ENCODE peak calls at places on chromosomes 2 and 18, in four cellular contexts. D is tibial artery, K is K562, E is neural crest cell. H is an unnamed sample.

GRCh38 chr2:143965493-143966164 is 554.3 kb downstream of the ZEB2 start:
- DNase-seq in D (no peak), K (no peak), E (no peak), H (no peak)

GRCh38 chr18:66727991-66728390 is 124.1 kb upstream of the CDH19 start:
- DNase-seq in D (no peak), K (no peak), E (no peak), H (no peak)

GRCh38 chr2:201342923-201343322 is 14.2 kb downstream of the FLACC1 start:
- DNase-seq in D (no peak), K (no peak), E (no peak), H (no peak)

GRCh38 chr18:76246579-76246978 is 248.5 kb downstream of the ZNF516 start:
- DNase-seq in D (no peak), K (no peak), E (no peak), H (no peak)

GRCh38 chr2:37689751-37690150 is 18.3 kb upstream of the CDC42EP3 start:
- DNase-seq in D (no peak), K (no peak), E (no peak), H (no peak)

GRCh38 chr2:175049671-175050070 is 44.5 kb upstream of the CHN1 start:
- DNase-seq in D (no peak), K (no peak), E (no peak), H (no peak)

GRCh38 chr2:191244350-191244749 is 854 bp upstream of the MYO1B start:
- DNase-seq in D (no peak), K (no peak), E (no peak), H (no peak)

GRCh38 chr2:11749646-11750349 is 3.4 kb downstream of the LPIN1 start:
- DNase-seq in D (no peak), K (no peak), E (no peak), H (no peak)

GRCh38 chr2:128195435-128195984 is 104.5 kb downstream of the UGGT1 start:
- DNase-seq in D (no peak), K (no peak), E (no peak), H (no peak)

GRCh38 chr18:62810682-62811081 is 95.3 kb downstream of the PHLPP1 start:
- DNase-seq in D (no peak), K (no peak), E (no peak), H (no peak)

GRCh38 chr2:99183025-99183424 is 2.0 kb downstream of the MRPL30 start:
- DNase-seq in D (no peak), K (no peak), E (no peak), H (no peak)

GRCh38 chr2:237575869-237576862 is 9.8 kb downstream of the PRLH start:
- DNase-seq in D (no peak), K (no peak), E (no peak), H (no peak)

GRCh38 chr2:169928463-169928864 is 101.2 kb downstream of the UBR3 start:
- DNase-seq in D (no peak), K (peak; percentile 28), E (no peak), H (no peak)

GRCh38 chr18:80148316-80149199 is 39.5 kb downstream of the ADNP2 start:
- DNase-seq in D (no peak), K (no peak), E (no peak), H (no peak)

GRCh38 chr18:26618130-26618529 is 69.8 kb upstream of the KCTD1 start:
- DNase-seq in D (no peak), K (no peak), E (no peak), H (no peak)

GRCh38 chr2:186459009-186459408 is 27.1 kb upstream of the ZC3H15 start:
- DNase-seq in D (no peak), K (no peak), E (no peak), H (no peak)

GRCh38 chr2:102788880-102789250 is 27.0 kb downstream of the TMEM182 start:
- DNase-seq in D (no peak), K (no peak), E (no peak), H (no peak)

GRCh38 chr2:206611736-206612135 is 30.6 kb upstream of the FAM237A start:
- DNase-seq in D (no peak), K (no peak), E (no peak), H (no peak)

GRCh38 chr2:42193722-42194187 is 24.6 kb downstream of the EML4 start:
- DNase-seq in D (no peak), K (no peak), E (no peak), H (no peak)

GRCh38 chr18:34357944-34358580 is 133.3 kb upstream of the NOL4 start:
- DNase-seq in D (no peak), K (no peak), E (no peak), H (no peak)

GRCh38 chr2:138621139-138621538 is 119.6 kb downstream of the SPOPL start:
- DNase-seq in D (no peak), K (no peak), E (no peak), H (no peak)

GRCh38 chr2:21820271-21820670 is 696.5 kb downstream of the TDRD15 start:
- DNase-seq in D (no peak), K (no peak), E (no peak), H (no peak)

GRCh38 chr2:21821697-21822227 is 698.0 kb downstream of the TDRD15 start:
- DNase-seq in D (no peak), K (no peak), E (no peak), H (no peak)

GRCh38 chr2:21814588-21815192 is 690.9 kb downstream of the TDRD15 start:
- DNase-seq in D (no peak), K (no peak), E (no peak), H (no peak)

GRCh38 chr2:21822505-21822904 is 698.7 kb downstream of the TDRD15 start:
- DNase-seq in D (no peak), K (no peak), E (no peak), H (no peak)

GRCh38 chr2:21819475-21819874 is 695.7 kb downstream of the TDRD15 start:
- DNase-seq in D (no peak), K (no peak), E (no peak), H (no peak)
- TF ChIP-seq CTCF in D (no peak), K (no peak), E (no peak), H (no peak)

GRCh38 chr2:29207352-29207751 is 92.1 kb downstream of the CLIP4 start:
- DNase-seq in D (no peak), K (no peak), E (no peak), H (no peak)

GRCh38 chr2:29201979-29202378 is 86.8 kb downstream of the CLIP4 start:
- DNase-seq in D (no peak), K (no peak), E (no peak), H (no peak)

GRCh38 chr2:29202819-29203495 is 87.7 kb downstream of the CLIP4 start:
- DNase-seq in D (no peak), K (no peak), E (no peak), H (no peak)

GRCh38 chr2:29209551-29209950 is 94.3 kb downstream of the CLIP4 start:
- DNase-seq in D (no peak), K (no peak), E (no peak), H (no peak)

DNA sequence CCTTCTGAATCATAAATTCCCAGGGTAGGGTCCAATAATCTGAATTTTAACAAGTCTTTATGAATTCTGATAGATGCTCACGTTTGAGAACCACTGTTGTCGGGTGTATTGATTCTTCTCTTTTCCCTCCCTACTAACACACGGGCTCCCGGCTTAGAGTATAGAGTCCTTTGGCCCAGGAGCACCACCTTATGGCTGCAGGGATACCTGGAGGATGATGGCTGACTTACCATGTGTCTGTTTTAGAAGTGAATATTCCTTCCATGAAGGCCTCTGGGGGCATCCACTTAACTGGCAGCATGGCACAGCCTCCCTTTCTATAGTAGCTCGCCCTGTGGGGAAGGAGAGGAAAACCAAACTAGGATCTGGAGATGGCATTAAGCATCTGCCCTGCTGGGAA is 91.7 kb downstream of the CLIP4 start:
- DNase-seq in D (no peak), K (no peak), E (no peak), H (no peak)
- TF ChIP-seq CTCF in D (no peak), K (no peak), E (no peak), H (no peak)

GRCh38 chr2:173488861-173489260 is 134.2 kb downstream of the CDCA7 start:
- DNase-seq in D (no peak), K (no peak), E (no peak), H (no peak)

GRCh38 chr2:173496746-173497145 is 142.1 kb downstream of the CDCA7 start:
- DNase-seq in D (no peak), K (no peak), E (no peak), H (no peak)

GRCh38 chr2:173493874-173494273 is 139.2 kb downstream of the CDCA7 start:
- DNase-seq in D (no peak), K (no peak), E (no peak), H (no peak)
- TF ChIP-seq CTCF in D (no peak), K (no peak), E (no peak), H (no peak)

DNA sequence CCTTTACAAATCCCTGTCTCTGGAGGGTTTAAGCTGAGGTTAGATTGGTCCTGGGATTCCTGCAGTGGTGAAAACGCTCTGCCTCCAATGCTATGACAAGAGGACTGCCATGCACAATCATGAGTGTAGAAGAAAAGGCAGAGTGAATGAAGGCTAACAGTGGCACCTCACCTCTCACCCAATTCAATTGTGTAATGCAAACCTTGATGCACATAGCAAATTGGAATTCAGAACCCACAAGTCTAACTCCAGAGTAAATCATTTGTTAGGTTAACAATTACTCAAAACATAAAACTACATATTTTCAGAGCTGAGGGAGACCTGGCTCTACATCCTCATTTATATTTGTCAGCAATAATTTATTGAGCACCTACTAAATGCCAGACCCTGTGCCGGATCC is 1.8 kb downstream of the TGFBRAP1 start:
- DNase-seq in D (no peak), K (no peak), E (no peak), H (no peak)
- TF ChIP-seq CTCF in D (no peak), K (no peak), E (no peak), H (no peak)

GRCh38 chr2:50606860-50607259 is 425.1 kb downstream of the NRXN1 start:
- DNase-seq in D (no peak), K (no peak), E (no peak), H (no peak)
- TF ChIP-seq CTCF in D (no peak), K (no peak), E (no peak), H (no peak)

H was measured in endothelial cell.